ENCODE peak calls at places on chromosomes 2 and 18, in five cellular contexts. L, P, F, N and Z are unnamed samples.
A peak's percentile ranks its signal among the peaks of the same experiment; 100 is the strongest.

GRCh38 chr2:161681043-161681442 is 56.8 kb downstream of the SLC4A10 start:
- DNase-seq in L (no peak), P (no peak), F (no peak), N (no peak), Z (no peak)

GRCh38 chr2:15271941-15272340 is 289.2 kb downstream of the NBAS start:
- DNase-seq in L (no peak), P (no peak), F (no peak), N (no peak), Z (no peak)

GRCh38 chr18:30491815-30492551 is 550.6 kb downstream of the DSC3 start:
- DNase-seq in L (no peak), P (no peak), F (no peak), N (no peak), Z (no peak)

GRCh38 chr2:187324631-187325030 is 123.4 kb downstream of the CALCRL start:
- DNase-seq in L (no peak), P (no peak), F (no peak), N (no peak), Z (no peak)

GRCh38 chr2:184004289-184004944 is 593.9 kb upstream of the ZNF804A start:
- DNase-seq in L (no peak), P (no peak), F (no peak), N (peak; percentile 11), Z (no peak)

GRCh38 chr2:59237311-59237710 is 996.2 kb upstream of the FANCL start:
- DNase-seq in L (no peak), P (no peak), F (no peak), N (no peak), Z (no peak)

GRCh38 chr2:117980381-117980780 is 33.5 kb downstream of the CCDC93 start:
- DNase-seq in L (no peak), P (no peak), F (no peak), N (no peak), Z (no peak)

GRCh38 chr2:46136953-46137352 is 160.3 kb upstream of the EPAS1 start:
- DNase-seq in L (no peak), P (no peak), F (no peak), N (no peak), Z (no peak)

GRCh38 chr18:57404345-57404744 is 30.8 kb upstream of the ONECUT2 start:
- DNase-seq in L (no peak), P (no peak), F (no peak), N (no peak), Z (no peak)

GRCh38 chr2:185279999-185280398 is 458.6 kb upstream of the FSIP2 start:
- DNase-seq in L (no peak), P (no peak), F (no peak), N (no peak), Z (no peak)

GRCh38 chr2:48292429-48292828 is 237.5 kb upstream of the STON1 start:
- DNase-seq in L (no peak), P (no peak), F (no peak), N (no peak), Z (no peak)

GRCh38 chr2:27442282-27442980 is at the start of gene KRTCAP3:
- DNase-seq in L (peak; percentile 86), P (peak; percentile 21), F (no peak), N (peak; percentile 52), Z (no peak)

GRCh38 chr2:232887171-232887850 is 17.2 kb downstream of the SNORC start:
- DNase-seq in L (no peak), P (no peak), F (peak; percentile 33), N (no peak), Z (peak; percentile 52)

GRCh38 chr2:218679119-218679518 is 7.2 kb downstream of the STK36 start:
- DNase-seq in L (no peak), P (no peak), F (no peak), N (no peak), Z (no peak)

GRCh38 chr2:31269087-31269486 is 35.1 kb downstream of the EHD3 start:
- DNase-seq in L (no peak), P (no peak), F (no peak), N (no peak), Z (no peak)

GRCh38 chr2:150339951-150340350 is 147.5 kb downstream of the RND3 start:
- DNase-seq in L (no peak), P (no peak), F (no peak), N (no peak), Z (no peak)

GRCh38 chr2:127609031-127609751 is 36.8 kb upstream of the GPR17 start:
- DNase-seq in L (no peak), P (no peak), F (peak; percentile 53), N (no peak), Z (no peak)

GRCh38 chr2:240685771-240686371 is 3.2 kb upstream of the AQP12B start:
- DNase-seq in L (peak; percentile 41), P (no peak), F (no peak), N (no peak), Z (no peak)

GRCh38 chr2:73285162-73285739 is 973 bp upstream of the FBXO41 start:
- DNase-seq in L (no peak), P (no peak), F (no peak), N (no peak), Z (no peak)

DNA sequence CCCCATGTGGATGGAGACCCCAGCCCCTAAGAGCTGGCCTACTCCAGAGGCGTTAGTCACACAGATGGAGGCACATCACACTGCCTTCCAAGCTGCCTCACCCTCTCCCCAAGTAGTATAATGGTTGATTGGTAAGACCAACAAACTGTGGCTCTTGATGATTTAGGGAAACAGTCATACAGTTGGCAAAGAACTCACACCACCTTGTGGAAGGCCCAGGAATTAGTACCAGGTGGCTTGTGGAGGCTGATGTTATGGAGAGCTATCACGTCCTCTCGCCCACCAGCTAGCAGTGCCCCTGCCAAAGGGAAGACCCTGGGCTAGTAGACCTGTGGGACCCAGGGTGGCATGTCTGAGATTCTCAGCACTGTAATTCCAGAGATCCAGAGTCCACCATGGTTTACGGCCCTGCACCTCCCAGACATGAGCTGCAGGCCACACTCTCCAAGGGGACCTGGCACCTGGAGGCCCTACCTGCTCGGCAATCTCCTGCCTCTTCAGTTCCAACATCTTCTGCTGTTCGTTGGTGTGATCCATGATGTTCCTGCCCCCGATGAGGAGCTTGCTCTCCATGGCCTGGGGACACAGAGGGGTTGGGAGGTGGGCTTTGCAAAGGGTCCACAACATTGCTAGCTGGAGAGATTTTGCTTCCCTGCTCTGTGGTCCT is 26.3 kb downstream of the KIF3C start:
- DNase-seq in L (no peak), P (no peak), F (no peak), N (no peak), Z (no peak)
- TF ChIP-seq CTCF in L (no peak), P (no peak), F (no peak), N (no peak), Z (peak; percentile 31)

GRCh38 chr2:47167149-47167548 is 12.0 kb upstream of the STPG4 start:
- DNase-seq in L (no peak), P (no peak), F (no peak), N (no peak), Z (no peak)
- TF ChIP-seq CTCF in L (no peak), P (no peak), F (no peak), N (no peak), Z (no peak)

GRCh38 chr2:30197570-30197969 is 33.8 kb upstream of the LBH start:
- DNase-seq in L (no peak), P (no peak), F (no peak), N (peak; percentile 25), Z (no peak)
- TF ChIP-seq CTCF in L (no peak), P (no peak), F (no peak), N (no peak), Z (peak; percentile 25)

GRCh38 chr2:19837235-19837766 is 64.5 kb downstream of the TTC32 start:
- DNase-seq in L (no peak), P (no peak), F (peak; percentile 43), N (no peak), Z (no peak)
- TF ChIP-seq CTCF in L (no peak), P (no peak), F (no peak), N (no peak), Z (no peak)

GRCh38 chr2:216727346-216728122 is 32.2 kb upstream of the IGFBP5 start:
- DNase-seq in L (no peak), P (no peak), F (no peak), N (no peak), Z (no peak)
- TF ChIP-seq CTCF in L (no peak), P (no peak), F (no peak), N (no peak), Z (no peak)

DNA sequence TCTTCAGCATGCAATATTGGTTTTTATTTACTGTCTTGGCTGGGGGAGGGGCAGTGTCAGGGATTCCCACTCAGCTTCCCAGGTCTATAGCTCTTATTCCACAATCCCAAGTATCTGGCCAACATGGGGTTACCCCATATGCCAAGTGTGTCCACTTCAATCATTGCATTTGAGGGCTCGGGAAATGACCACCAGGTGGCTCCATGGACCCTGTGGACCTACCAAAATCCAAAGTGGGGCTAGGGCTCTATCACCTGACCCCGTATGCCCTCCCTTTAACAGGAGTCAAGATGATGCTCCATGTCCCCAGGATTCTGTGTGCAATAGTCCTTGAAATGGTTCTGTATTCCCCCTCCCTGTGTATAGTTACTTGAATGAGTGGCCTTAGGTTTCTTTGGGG is 12.1 kb upstream of the TRAF3IP1 start:
- DNase-seq in L (no peak), P (no peak), F (no peak), N (no peak), Z (no peak)
- TF ChIP-seq CTCF in L (peak; percentile 62), P (peak; percentile 54), F (no peak), N (no peak), Z (peak; percentile 39)

GRCh38 chr18:48228301-48228715 is 180.9 kb downstream of the ZBTB7C start:
- DNase-seq in L (peak; percentile 44), P (peak; percentile 80), F (no peak), N (no peak), Z (no peak)

GRCh38 chr18:48227206-48227605 is 182.0 kb downstream of the ZBTB7C start:
- DNase-seq in L (peak; percentile 60), P (no peak), F (no peak), N (no peak), Z (no peak)

GRCh38 chr18:48229445-48230052 is 179.6 kb downstream of the ZBTB7C start:
- DNase-seq in L (no peak), P (no peak), F (no peak), N (no peak), Z (no peak)

GRCh38 chr18:48228841-48229240 is 180.3 kb downstream of the ZBTB7C start:
- DNase-seq in L (no peak), P (no peak), F (no peak), N (no peak), Z (no peak)

DNA sequence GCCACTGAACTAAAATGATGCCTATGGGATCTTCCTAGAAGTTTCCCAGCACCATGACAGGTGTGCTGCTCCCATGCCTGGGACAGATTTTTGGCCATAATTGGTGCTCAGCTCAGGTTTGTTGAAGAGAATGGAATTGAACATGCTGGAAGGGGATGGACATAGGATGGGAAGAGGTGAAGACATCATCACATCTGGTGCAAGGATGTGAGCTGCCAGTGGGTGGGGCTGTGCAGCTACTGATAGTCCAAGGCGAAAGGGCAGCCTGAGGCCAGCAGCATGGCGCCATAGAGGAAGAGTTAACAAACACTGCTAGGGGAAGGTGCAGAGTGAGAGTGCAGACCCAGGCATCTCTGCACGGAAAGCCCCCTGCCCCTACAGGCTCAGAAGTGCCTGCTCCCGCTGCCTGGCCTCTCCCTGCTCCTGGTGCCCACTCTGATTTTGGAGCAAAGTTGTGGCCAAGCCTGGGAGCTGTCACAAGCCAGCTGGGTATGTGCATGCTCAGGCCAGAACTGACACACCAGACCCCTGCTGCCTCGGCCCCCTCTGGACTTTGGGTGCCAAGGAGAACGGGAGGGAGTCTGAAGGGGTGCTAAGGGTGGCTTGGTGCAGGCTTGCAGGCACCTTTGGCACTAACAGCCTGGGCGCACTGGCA is 178.6 kb downstream of the ZBTB7C start:
- DNase-seq in L (peak; percentile 55), P (peak; percentile 76), F (no peak), N (peak; percentile 72), Z (no peak)
- TF ChIP-seq CTCF in L (peak; percentile 77), P (peak; percentile 69), F (no peak), N (peak; percentile 41), Z (peak; percentile 81)